ENCODE peak calls at places on chromosomes 6 and 20, in four cellular contexts. L is GM12878, F is H1, J is HepG2. A is an unnamed sample.

GRCh38 chr20:2820896-2821869 is 5.0 kb downstream of the TMEM239 start:
- DNase-seq in J (no peak), F (no peak), L (no peak), A (peak)

GRCh38 chr6:126605089-126605488 is 265.2 kb downstream of the CENPW start:
- DNase-seq in J (no peak), L (no peak), F (no peak), A (no peak)

GRCh38 chr6:29071831-29072723 is 15.0 kb downstream of the OR2B3 start:
- DNase-seq in F (peak), J (peak), L (no peak), A (peak)

GRCh38 chr6:40599580-40599979 is 12.4 kb upstream of the LRFN2 start:
- DNase-seq in J (no peak), F (no peak), L (no peak), A (no peak)

GRCh38 chr20:62010551-62011402 is 54.9 kb downstream of the TAF4 start:
- DNase-seq in L (peak), J (peak), F (peak), A (peak)

GRCh38 chr20:60993647-60994046 is 258.4 kb upstream of the CDH4 start:
- DNase-seq in J (no peak), F (no peak), L (no peak), A (peak)

GRCh38 chr6:143843689-143844405 is 709 bp downstream of the LTV1 start:
- DNase-seq in L (no peak), F (no peak), J (peak), A (no peak)

GRCh38 chr6:52595000-52595795 is 18.3 kb upstream of the TRAM2 start:
- DNase-seq in L (peak), J (peak), F (no peak), A (no peak)

GRCh38 chr6:122696079-122696478 is 83.4 kb upstream of the FABP7 start:
- DNase-seq in F (no peak), L (no peak), J (no peak), A (no peak)

GRCh38 chr6:107275330-107275865 is 160.1 kb upstream of the BEND3 start:
- DNase-seq in F (no peak), J (no peak), L (no peak), A (no peak)

GRCh38 chr6:79077680-79078056 is 386 bp downstream of the PHIP start:
- DNase-seq in F (no peak), L (no peak), J (no peak), A (peak)

GRCh38 chr20:41405436-41405835 is 38.8 kb upstream of the EMILIN3 start:
- DNase-seq in L (no peak), F (no peak), J (no peak), A (no peak)

GRCh38 chr6:15023448-15023847 is 222.4 kb upstream of the JARID2 start:
- DNase-seq in J (no peak), F (no peak), L (peak), A (no peak)

GRCh38 chr20:47502271-47502730 is 614 bp downstream of the NCOA3 start:
- DNase-seq in F (no peak), L (no peak), J (no peak), A (no peak)

GRCh38 chr6:30781697-30782424 is 37.5 kb upstream of the IER3 start:
- DNase-seq in J (peak), F (no peak), L (peak), A (peak)

GRCh38 chr6:68468244-68468884 is 166.7 kb upstream of the ADGRB3 start:
- DNase-seq in F (peak), J (no peak), L (no peak), A (peak)

GRCh38 chr20:51631011-51631950 is 88.8 kb upstream of the NFATC2 start:
- DNase-seq in F (no peak), J (peak), L (no peak), A (no peak)

GRCh38 chr20:38932457-38933120 is 6.4 kb downstream of the FAM83D start:
- DNase-seq in F (no peak), J (no peak), L (no peak), A (no peak)

GRCh38 chr20:22584630-22584921 is 204 bp upstream of the FOXA2 start:
- DNase-seq in L (no peak), F (no peak), J (peak), A (no peak)

GRCh38 chr6:7106752-7107577 is 796 bp upstream of the RREB1 start:
- DNase-seq in L (no peak), J (no peak), F (no peak), A (no peak)
- TF ChIP-seq SUZ12 in L (no peak), J (no peak), F (no peak), A (no peak)

GRCh38 chr20:10613911-10614310 is 59.9 kb downstream of the JAG1 start:
- DNase-seq in F (no peak), L (no peak), J (no peak), A (no peak)

GRCh38 chr20:10609276-10609675 is 64.5 kb downstream of the JAG1 start:
- DNase-seq in J (no peak), L (no peak), F (no peak), A (no peak)

GRCh38 chr20:10609726-10610125 is 64.1 kb downstream of the JAG1 start:
- DNase-seq in F (no peak), L (no peak), J (no peak), A (no peak)

GRCh38 chr20:10610266-10610665 is 63.5 kb downstream of the JAG1 start:
- DNase-seq in F (no peak), L (no peak), J (no peak), A (no peak)

DNA sequence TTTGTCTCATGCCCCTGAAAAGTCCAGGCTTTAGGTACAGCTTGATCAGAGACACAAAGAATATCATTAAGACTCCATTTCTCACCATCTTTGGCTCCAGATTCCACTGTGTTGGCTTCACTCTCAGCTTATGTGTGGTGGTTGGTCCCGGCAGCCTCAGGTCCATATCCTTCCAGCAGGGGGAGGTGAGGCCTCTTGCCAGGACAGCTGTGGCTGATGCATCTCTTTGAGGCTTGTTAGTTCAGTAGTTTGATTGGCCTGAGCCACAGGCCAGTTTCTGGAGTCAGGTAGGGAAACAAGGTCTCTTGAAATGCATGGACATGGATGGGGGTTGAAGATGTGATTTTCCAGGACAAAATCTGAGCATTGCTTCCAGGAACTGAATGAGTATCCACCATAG is 62.4 kb downstream of the JAG1 start:
- DNase-seq in L (no peak), F (no peak), J (peak), A (peak)
- TF ChIP-seq SP1 in L (no peak), F (no peak), J (no peak), A (no peak)

DNA sequence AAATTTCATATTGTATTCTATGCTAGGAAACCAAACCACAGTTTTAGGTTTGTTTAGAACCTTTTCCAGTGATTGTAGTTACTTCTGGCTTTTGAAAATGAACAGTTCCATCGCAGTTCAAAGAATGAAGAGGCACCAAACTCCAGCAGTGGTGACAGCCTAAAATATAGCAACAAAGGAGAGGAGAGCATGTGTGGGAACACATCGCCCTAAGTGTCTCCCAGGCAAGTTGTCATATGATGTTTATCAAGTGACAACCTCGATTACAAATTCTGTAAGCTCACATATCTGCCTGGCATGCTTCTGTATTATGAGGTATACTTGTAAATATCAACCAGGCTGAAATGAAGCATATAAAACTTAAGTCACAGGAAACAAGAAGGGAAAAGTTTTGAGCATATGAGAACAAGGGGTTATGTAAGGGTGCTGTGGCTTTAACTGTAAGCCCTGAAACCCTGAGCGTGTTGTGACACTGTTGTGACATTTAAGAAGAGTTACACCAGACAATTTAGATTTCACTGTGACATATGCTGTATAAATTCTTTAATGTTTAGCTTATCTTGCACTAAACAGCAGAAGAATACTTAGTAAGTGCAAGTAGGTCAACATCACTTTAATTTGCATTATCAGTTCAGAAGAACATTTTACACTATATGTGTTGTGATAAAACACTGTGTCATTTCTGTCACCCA is 29.1 kb upstream of the FBXL4 start:
- DNase-seq in F (no peak), J (no peak), L (no peak), A (no peak)
- TF ChIP-seq SUZ12 in F (no peak), J (no peak), L (no peak), A (no peak)

GRCh38 chr20:36391456-36391855 is 85.3 kb downstream of the DLGAP4 start:
- DNase-seq in L (no peak), F (peak), J (no peak), A (no peak)
- TF ChIP-seq SP1 in L (no peak), F (no peak), J (no peak), A (no peak)

GRCh38 chr6:6931047-6932025 is 176.4 kb upstream of the RREB1 start:
- DNase-seq in F (no peak), J (no peak), L (peak), A (no peak)

GRCh38 chr6:6930223-6930880 is 177.4 kb upstream of the RREB1 start:
- DNase-seq in L (no peak), F (no peak), J (no peak), A (no peak)

GRCh38 chr6:6932341-6932740 is 175.4 kb upstream of the RREB1 start:
- DNase-seq in F (no peak), J (no peak), L (no peak), A (no peak)

GRCh38 chr6:6927437-6928361 is 180.1 kb upstream of the RREB1 start:
- DNase-seq in J (no peak), F (no peak), L (no peak), A (no peak)

DNA sequence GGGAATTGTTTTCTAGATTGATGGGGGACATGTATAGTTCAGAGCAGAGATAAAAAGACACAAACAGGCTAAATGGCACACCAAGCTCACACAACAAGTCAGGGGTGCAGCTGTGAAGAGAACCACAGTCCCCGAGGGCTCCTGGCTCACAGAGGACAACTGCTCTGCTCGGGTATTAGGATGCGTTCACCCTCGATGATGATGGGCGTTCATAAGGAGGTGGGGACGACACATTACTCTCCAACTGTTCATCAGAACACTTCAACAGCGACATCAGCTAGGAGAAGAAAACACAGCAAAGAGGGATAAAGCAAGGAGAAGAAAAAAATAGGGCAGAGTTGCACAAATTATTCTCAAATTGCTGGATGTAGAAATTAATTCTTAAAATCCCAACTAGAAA is 174.8 kb upstream of the RREB1 start:
- DNase-seq in J (no peak), L (no peak), F (no peak), A (no peak)
- TF ChIP-seq SUZ12 in J (no peak), L (no peak), F (no peak), A (no peak)

DNA sequence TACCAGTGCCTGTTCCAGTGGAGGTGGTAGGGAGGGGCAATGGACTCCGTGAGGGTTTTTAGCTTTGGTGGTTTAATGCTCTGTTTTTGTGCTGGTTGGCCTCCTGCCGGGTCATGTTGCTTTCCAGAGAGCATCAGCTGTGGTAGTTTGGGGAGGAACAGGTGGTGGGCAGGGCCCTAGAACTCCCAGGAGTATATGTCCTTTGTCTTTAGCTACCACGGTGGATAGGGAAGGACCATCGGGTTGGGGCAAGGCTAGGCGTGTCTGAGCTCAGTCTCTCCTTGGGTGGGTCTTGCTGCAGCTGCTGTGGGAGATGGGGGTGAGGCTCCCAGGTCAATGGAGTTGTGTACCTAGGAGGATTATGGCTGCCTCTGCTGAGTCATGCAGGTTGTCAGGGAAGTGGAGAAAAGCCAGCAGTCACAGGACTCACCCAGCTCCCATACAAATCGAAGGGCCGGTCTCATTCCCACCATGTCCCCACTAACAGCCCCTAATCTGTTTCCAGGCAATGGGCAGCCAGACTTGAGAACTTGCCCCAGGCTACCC is 39.0 kb downstream of the MRAP2 start:
- DNase-seq in F (no peak), L (no peak), J (no peak), A (no peak)
- TF ChIP-seq SP1 in F (no peak), L (no peak), J (no peak), A (no peak)

GRCh38 chr20:49706548-49707517 is 6.8 kb downstream of the B4GALT5 start:
- DNase-seq in L (no peak), J (no peak), F (no peak), A (no peak)
- TF ChIP-seq SUZ12 in L (no peak), J (no peak), F (no peak), A (no peak)

GRCh38 chr6:88177961-88178464 is 11.9 kb upstream of the CNR1 start:
- DNase-seq in J (peak), F (no peak), L (peak), A (no peak)
- TF ChIP-seq SP1 in J (no peak), F (no peak), L (no peak), A (no peak)

GRCh38 chr6:45898941-45899682 is 116.5 kb downstream of the CLIC5 start:
- DNase-seq in J (no peak), L (no peak), F (no peak), A (no peak)

GRCh38 chr6:45895569-45895968 is 120.1 kb downstream of the CLIC5 start:
- DNase-seq in J (no peak), F (no peak), L (no peak), A (no peak)

GRCh38 chr6:45900808-45901752 is 114.6 kb downstream of the CLIC5 start:
- DNase-seq in F (peak), L (no peak), J (no peak), A (no peak)

GRCh38 chr6:45899683-45899946 is 116.0 kb downstream of the CLIC5 start:
- DNase-seq in J (no peak), F (no peak), L (no peak), A (no peak)

GRCh38 chr6:45896783-45897441 is 118.7 kb downstream of the CLIC5 start:
- DNase-seq in F (no peak), L (no peak), J (no peak), A (no peak)
- TF ChIP-seq SUZ12 in F (no peak), L (no peak), J (no peak), A (no peak)

GRCh38 chr20:34534391-34535165 is 18.4 kb downstream of the DYNLRB1 start:
- DNase-seq in L (no peak), J (no peak), F (no peak), A (no peak)

GRCh38 chr20:34535301-34535840 is 19.1 kb downstream of the DYNLRB1 start:
- DNase-seq in L (no peak), F (no peak), J (no peak), A (no peak)

GRCh38 chr20:34537651-34538050 is 20.9 kb upstream of the MAP1LC3A start:
- DNase-seq in J (no peak), F (no peak), L (no peak), A (no peak)

GRCh38 chr20:34538671-34539123 is 19.8 kb upstream of the MAP1LC3A start:
- DNase-seq in F (no peak), L (no peak), J (peak), A (peak)

GRCh38 chr20:34536798-34537394 is 20.7 kb downstream of the DYNLRB1 start:
- DNase-seq in L (no peak), J (peak), F (no peak), A (peak)
- TF ChIP-seq SP1 in L (no peak), J (no peak), F (no peak), A (no peak)